ENCODE peak calls at places on chromosomes 3 and 15, in four cellular contexts. V, E, X and T are unnamed samples.

GRCh38 chr3:184386047-184386806 is 6.4 kb downstream of the CHRD start:
- DNase-seq in V (no peak), E (no peak), X (no peak), T (no peak)

GRCh38 chr3:90015688-90016356 is 908.4 kb downstream of the EPHA3 start:
- DNase-seq in V (peak), E (no peak), X (peak), T (no peak)

GRCh38 chr3:13277860-13278531 is 142.1 kb downstream of the NUP210 start:
- DNase-seq in V (no peak), E (no peak), X (no peak), T (peak)

GRCh38 chr3:160400048-160400630 is 689 bp downstream of the SMC4 start:
- DNase-seq in V (peak), E (peak), X (no peak), T (peak)

GRCh38 chr15:76393614-76394013 is 57.0 kb downstream of the ISL2 start:
- DNase-seq in V (no peak), E (no peak), X (no peak), T (no peak)

GRCh38 chr3:40445880-40446279 is 11.3 kb upstream of the RPL14 start:
- DNase-seq in V (no peak), E (no peak), X (no peak), T (no peak)

GRCh38 chr15:68679961-68680371 is 101.2 kb downstream of the CORO2B start:
- DNase-seq in V (no peak), E (no peak), X (no peak), T (no peak)

GRCh38 chr3:106247902-106248684 is 379.3 kb upstream of the CBLB start:
- DNase-seq in V (no peak), E (no peak), X (no peak), T (no peak)

GRCh38 chr3:141528837-141529236 is 42.0 kb downstream of the RASA2 start:
- DNase-seq in V (no peak), E (no peak), X (no peak), T (no peak)

GRCh38 chr3:162799910-162800309 is 1303.3 kb downstream of the OTOL1 start:
- DNase-seq in V (no peak), E (no peak), X (no peak), T (no peak)

GRCh38 chr3:94009612-94010011 is 18.8 kb downstream of the STX19 start:
- DNase-seq in V (no peak), E (no peak), X (no peak), T (no peak)

GRCh38 chr3:10357592-10358308 is 36.8 kb upstream of the SEC13 start:
- DNase-seq in V (peak), E (no peak), X (peak), T (peak)

GRCh38 chr3:196969660-196970546 is 1.3 kb upstream of the PIGZ start:
- DNase-seq in V (peak), E (peak), X (peak), T (peak)

GRCh38 chr3:172461530-172462138 is 13.4 kb upstream of the GHSR start:
- DNase-seq in V (no peak), E (no peak), X (peak), T (peak)

GRCh38 chr3:45223889-45224730 is 2.0 kb downstream of the TMEM158 start:
- DNase-seq in V (no peak), E (no peak), X (no peak), T (peak)

GRCh38 chr3:127208483-127209100 is 15.7 kb downstream of the PRR23E start:
- DNase-seq in V (no peak), E (no peak), X (no peak), T (no peak)

GRCh38 chr3:188914556-188914955 is 257.2 kb upstream of the TPRG1 start:
- DNase-seq in V (no peak), E (no peak), X (no peak), T (no peak)

GRCh38 chr3:11482024-11482423 is 161.7 kb downstream of the VGLL4 start:
- DNase-seq in V (peak), E (no peak), X (no peak), T (no peak)

DNA sequence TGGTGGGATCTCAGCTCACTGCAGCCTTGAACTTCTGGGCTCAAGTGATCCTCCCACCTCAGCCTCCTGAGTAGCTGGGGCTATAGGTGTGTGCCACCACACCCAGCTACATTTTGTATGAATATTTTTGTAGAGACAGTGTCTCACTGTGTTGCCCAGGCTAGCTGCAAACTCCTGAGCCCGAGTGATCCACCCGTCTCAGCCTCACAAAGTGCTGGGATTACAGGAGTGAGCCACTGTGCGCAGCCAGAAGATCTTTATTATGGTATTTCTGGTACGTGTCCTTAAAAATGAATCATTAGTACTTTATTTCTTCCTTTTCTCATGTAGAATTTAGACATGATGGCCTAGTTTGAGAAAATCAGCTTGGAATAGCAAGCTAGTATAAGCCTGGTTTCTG is 153.3 kb downstream of the BCHE start:
- DNase-seq in V (no peak), E (no peak), X (no peak), T (no peak)
- TF ChIP-seq CTCF in V (no peak), E (no peak), X (no peak), T (no peak)

DNA sequence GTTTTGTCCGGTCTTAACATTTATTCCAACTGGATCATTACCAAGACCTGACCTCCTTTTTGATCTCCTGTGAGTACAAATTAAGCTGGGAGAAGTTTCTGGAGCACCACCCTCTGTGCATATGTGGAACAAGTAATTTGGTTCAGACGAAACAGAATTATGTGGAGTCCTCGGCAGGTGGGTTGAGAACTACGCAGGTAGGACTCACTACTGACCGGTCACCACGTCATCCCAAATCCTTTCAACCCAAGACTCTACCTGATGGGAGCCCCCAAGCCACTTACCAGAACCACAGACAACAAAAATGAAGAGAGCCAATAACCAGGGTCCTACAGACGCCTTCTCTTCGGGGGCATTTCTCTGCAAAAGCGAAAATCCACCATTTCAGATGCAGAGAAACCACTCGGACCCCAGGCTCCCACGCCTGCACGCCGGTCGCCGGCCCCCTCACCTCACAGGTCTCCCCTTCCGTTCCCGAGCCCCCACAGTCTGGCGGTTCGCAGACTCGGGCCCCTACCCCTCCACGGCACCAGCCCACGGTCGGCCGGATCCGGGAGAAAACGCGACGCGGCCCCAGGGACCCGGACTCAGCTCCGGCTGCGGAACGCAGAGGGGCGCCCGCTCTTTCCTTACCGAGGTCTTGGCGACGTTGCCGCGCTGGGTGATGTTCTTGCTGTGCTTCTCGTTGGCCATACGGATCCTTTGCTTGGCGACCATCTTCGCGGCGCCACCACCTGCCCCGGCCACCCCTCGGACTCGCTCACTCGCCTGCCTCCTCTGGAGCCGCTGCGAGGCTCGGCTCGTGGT is 674 bp downstream of the SERP1 start:
- DNase-seq in V (peak), E (no peak), X (peak), T (peak)
- TF ChIP-seq CTCF in V (no peak), E (no peak), X (no peak), T (no peak)

GRCh38 chr15:92963794-92964193 is 63.7 kb downstream of the CHD2 start:
- DNase-seq in V (no peak), E (no peak), X (no peak), T (no peak)
- TF ChIP-seq CTCF in V (no peak), E (no peak), X (no peak), T (no peak)

GRCh38 chr3:194296832-194297666 is 54.1 kb downstream of the CPN2 start:
- DNase-seq in V (no peak), E (peak), X (no peak), T (no peak)
- TF ChIP-seq CTCF in V (no peak), E (no peak), X (no peak), T (no peak)

DNA sequence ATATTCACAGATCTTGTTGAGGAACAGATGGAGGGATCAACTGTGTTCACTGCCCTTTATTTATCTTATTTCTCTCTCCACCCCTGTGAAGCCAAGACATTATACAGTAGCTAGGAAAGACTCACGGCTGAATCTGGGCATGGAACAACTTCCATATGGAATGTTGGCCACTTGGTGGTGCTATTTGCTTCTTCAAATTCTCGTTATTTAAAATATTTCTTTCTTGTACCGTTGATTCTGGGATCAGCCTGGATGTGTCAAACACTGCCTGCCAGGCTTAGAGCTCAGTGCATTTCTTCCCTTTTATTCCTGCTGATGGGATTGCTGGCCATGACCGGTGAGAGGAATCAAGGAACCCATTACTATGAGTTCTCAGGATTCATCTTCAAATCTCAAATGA is 17.5 kb upstream of the GASK1A start:
- DNase-seq in V (no peak), E (peak), X (peak), T (peak)
- TF ChIP-seq CTCF in V (peak), E (peak), X (peak), T (no peak)

GRCh38 chr15:79357566-79357965 is 46.7 kb downstream of the TMED3 start:
- DNase-seq in V (no peak), E (no peak), X (no peak), T (no peak)
- TF ChIP-seq CTCF in V (no peak), E (no peak), X (no peak), T (no peak)

GRCh38 chr3:153173758-153174516 is 11.9 kb downstream of the RAP2B start:
- DNase-seq in V (no peak), E (no peak), X (no peak), T (no peak)
- TF ChIP-seq CTCF in V (no peak), E (no peak), X (no peak), T (no peak)

GRCh38 chr15:56616551-56616950 is 116.8 kb downstream of the ZNF280D start:
- DNase-seq in V (no peak), E (no peak), X (no peak), T (no peak)
- TF ChIP-seq CTCF in V (no peak), E (no peak), X (no peak), T (no peak)

DNA sequence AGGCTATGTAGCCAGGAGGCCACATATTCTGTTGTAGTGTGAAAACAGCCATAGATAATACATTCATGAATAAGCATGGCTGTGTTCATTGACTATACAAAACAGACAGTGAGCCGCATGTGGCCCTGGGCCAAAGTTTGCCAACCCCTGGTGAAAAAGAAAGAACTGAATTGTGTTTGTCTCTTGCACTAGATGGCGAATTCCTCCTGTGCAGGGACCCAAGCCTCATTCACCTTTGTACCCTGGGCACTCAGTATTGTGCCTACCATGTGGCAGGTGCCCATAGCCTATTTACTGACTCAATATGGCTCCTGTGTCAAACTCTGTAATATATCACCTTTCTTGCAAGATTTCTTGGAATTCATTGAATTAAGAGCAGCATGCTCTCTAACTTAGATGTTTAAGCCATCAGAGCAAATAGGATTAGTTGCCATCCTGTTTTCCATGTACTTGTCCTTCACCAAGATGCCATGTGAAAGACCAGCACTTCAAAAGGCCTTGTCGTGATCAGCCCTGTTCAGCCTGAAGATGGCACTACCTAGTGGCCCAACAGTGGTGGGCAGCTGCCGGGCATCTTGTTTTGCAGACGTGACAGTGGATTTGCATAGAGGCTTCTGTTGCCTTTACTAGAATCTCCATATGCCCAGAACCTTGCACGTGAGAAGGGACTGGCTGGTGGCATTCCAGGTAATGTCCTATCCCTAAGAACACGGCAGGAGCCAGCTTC is 50.9 kb upstream of the CMTM7 start:
- DNase-seq in V (no peak), E (no peak), X (no peak), T (peak)
- TF ChIP-seq CTCF in V (no peak), E (no peak), X (no peak), T (peak)